ENCODE peak calls at places on chromosome 22, in four cellular contexts. Q is IMR-90, N is mesendoderm, K is H1. P is an unnamed sample.

GRCh38 chr22:24580276-24580675 is 12.6 kb downstream of the LRRC75B start:
- DNase-seq in Q (peak), N (no peak), K (no peak), P (no peak)

GRCh38 chr22:37018815-37019308 is 385 bp downstream of the TST start:
- DNase-seq in Q (peak), N (peak), K (peak), P (peak)

GRCh38 chr22:19295733-19296132 is 4.2 kb upstream of the CLTCL1 start:
- DNase-seq in Q (no peak), N (no peak), K (no peak), P (no peak)

GRCh38 chr22:43923191-43923590 is 414 bp upstream of the PNPLA3 start:
- DNase-seq in Q (no peak), N (no peak), K (peak), P (no peak)

GRCh38 chr22:43239102-43239875 is 52.4 kb upstream of the TTLL12 start:
- DNase-seq in Q (no peak), N (no peak), K (no peak), P (no peak)

GRCh38 chr22:44995282-44995597 is 14.6 kb downstream of the PHF21B start:
- DNase-seq in Q (no peak), N (peak), K (no peak), P (no peak)

GRCh38 chr22:42662114-42663021 is 13.2 kb upstream of the CYB5R3 start:
- DNase-seq in Q (peak), N (peak), K (peak), P (peak)

GRCh38 chr22:50303848-50304527 is 3.5 kb downstream of the PLXNB2 start:
- DNase-seq in Q (no peak), N (peak), K (peak), P (peak)

GRCh38 chr22:29715240-29715639 is 4.6 kb upstream of the CABP7 start:
- DNase-seq in Q (no peak), N (no peak), K (no peak), P (no peak)

GRCh38 chr22:20053407-20054033 is 26.5 kb upstream of the DGCR8 start:
- DNase-seq in Q (no peak), N (no peak), K (no peak), P (no peak)

GRCh38 chr22:41286639-41287091 is 678 bp upstream of the RANGAP1 start:
- DNase-seq in Q (peak), N (no peak), K (no peak), P (no peak)

GRCh38 chr22:39117585-39118191 is 20.6 kb downstream of the APOBEC3H start:
- DNase-seq in Q (peak), N (peak), K (no peak), P (peak)

GRCh38 chr22:41094036-41094435 is 1.6 kb downstream of the EP300 start:
- DNase-seq in Q (peak), N (peak), K (no peak), P (no peak)

GRCh38 chr22:45831394-45831793 is 145.6 kb downstream of the WNT7B start:
- DNase-seq in Q (peak), N (no peak), K (no peak), P (no peak)

GRCh38 chr22:27880778-27881394 is 38.2 kb downstream of the PITPNB start:
- DNase-seq in Q (peak), N (peak), K (no peak), P (no peak)

GRCh38 chr22:45775062-45775461 is 103.4 kb downstream of the ATXN10 start:
- DNase-seq in Q (no peak), N (no peak), K (no peak), P (no peak)

GRCh38 chr22:28711820-28712777 is 29.5 kb downstream of the CHEK2 start:
- DNase-seq in Q (peak), N (peak), K (no peak), P (no peak)

GRCh38 chr22:38715852-38716251 is 10.1 kb downstream of the GTPBP1 start:
- DNase-seq in Q (no peak), N (no peak), K (no peak), P (no peak)

GRCh38 chr22:20010307-20011122 is 6.1 kb downstream of the ARVCF start:
- DNase-seq in Q (no peak), N (no peak), K (no peak), P (no peak)

GRCh38 chr22:27420186-27420816 is 381.3 kb downstream of the MN1 start:
- DNase-seq in Q (peak), N (no peak), K (no peak), P (no peak)

GRCh38 chr22:28048529-28048928 is 129.5 kb upstream of the PITPNB start:
- DNase-seq in Q (no peak), N (no peak), K (no peak), P (no peak)

GRCh38 chr22:45626198-45626651 is 45.4 kb upstream of the ATXN10 start:
- DNase-seq in Q (no peak), N (no peak), K (no peak), P (no peak)

GRCh38 chr22:23386245-23386631 is 193.9 kb downstream of the IGLL1 start:
- DNase-seq in Q (no peak), N (no peak), K (no peak), P (no peak)

GRCh38 chr22:36369004-36369921 is 18.5 kb downstream of the MYH9 start:
- DNase-seq in Q (peak), N (peak), K (no peak), P (no peak)

GRCh38 chr22:17921871-17922821 is 102.2 kb downstream of the MICAL3 start:
- DNase-seq in Q (no peak), N (peak), K (peak), P (peak)

GRCh38 chr22:38762607-38763006 is 6.8 kb upstream of the SUN2 start:
- DNase-seq in Q (no peak), N (no peak), K (no peak), P (no peak)

GRCh38 chr22:29816980-29817379 is 21.1 kb downstream of the ASCC2 start:
- DNase-seq in Q (no peak), N (no peak), K (no peak), P (no peak)

GRCh38 chr22:44394246-44395115 is 81.7 kb upstream of the SHISAL1 start:
- DNase-seq in Q (no peak), N (no peak), K (peak), P (peak)

GRCh38 chr22:45397806-45398205 is 15.6 kb downstream of the SMC1B start:
- DNase-seq in Q (no peak), N (peak), K (no peak), P (peak)

DNA sequence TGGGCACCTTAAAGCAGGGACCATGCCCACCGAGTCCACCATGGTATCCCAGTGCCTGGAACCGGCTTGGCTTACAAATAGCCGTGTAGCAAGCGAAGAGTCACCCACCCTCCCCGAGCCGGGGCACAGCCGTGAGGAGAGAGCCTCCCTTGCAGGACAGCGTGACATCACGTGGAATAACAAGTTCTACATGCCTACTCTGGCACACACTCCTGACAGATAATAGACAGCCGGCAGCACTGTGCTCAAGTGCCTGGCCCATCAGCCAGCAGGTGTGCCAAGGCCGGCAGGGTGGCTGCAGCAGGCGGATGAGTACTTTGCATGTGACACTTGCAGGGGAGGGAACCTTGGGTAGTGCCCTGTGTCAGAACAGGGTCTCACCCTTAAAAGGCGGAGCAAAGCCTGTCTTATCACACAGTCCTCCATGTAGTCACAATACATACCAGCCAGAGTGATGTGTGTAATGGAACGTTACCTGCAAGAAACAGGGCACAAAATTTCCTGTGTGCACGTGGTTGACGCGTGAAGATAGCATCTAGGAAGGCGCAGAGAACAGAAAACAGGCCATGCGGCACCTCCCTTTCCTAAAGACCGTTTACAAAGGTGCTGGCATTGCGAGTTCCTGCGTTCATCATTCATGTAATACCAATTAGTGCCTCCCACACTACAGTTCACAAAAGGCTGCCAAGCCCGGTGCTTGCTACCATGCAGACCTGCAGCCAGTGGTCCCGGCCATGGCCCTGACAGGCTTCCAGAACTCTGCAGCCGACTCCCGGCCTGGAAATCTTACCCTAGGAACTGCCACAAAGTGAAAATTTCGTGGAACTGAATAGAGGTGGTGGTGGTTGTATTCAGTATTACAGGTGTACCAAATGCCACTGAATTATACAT is 16.4 kb downstream of the TOM1 start:
- DNase-seq in Q (no peak), N (no peak), K (no peak), P (no peak)
- H4K5ac ChIP-seq in Q (no peak), N (no peak), K (no peak), P (no peak)

GRCh38 chr22:48302657-48303359 is 1524.9 kb downstream of the BRD1 start:
- DNase-seq in Q (no peak), N (no peak), K (no peak), P (no peak)
- H4K5ac ChIP-seq in Q (no peak), N (no peak), K (no peak), P (no peak)

GRCh38 chr22:32643246-32643645 is 158.3 kb upstream of the TIMP3 start:
- DNase-seq in Q (no peak), N (peak), K (no peak), P (no peak)
- H4K5ac ChIP-seq in Q (no peak), N (no peak), K (no peak), P (no peak)

GRCh38 chr22:47443836-47444745 is 681.6 kb downstream of the TBC1D22A start:
- DNase-seq in Q (no peak), N (no peak), K (no peak), P (no peak)
- H4K5ac ChIP-seq in Q (no peak), N (no peak), K (no peak), P (no peak)

GRCh38 chr22:32183625-32184024 is 21.2 kb downstream of the RFPL2 start:
- DNase-seq in Q (no peak), N (no peak), K (no peak), P (no peak)
- H4K5ac ChIP-seq in Q (no peak), N (no peak), K (no peak), P (no peak)

GRCh38 chr22:21449531-21450319 is 17.5 kb upstream of the TMEM191C start:
- DNase-seq in Q (peak), N (no peak), K (peak), P (peak)
- H4K5ac ChIP-seq in Q (no peak), N (no peak), K (no peak), P (no peak)

GRCh38 chr22:30865656-30866055 is 102.9 kb downstream of the MORC2 start:
- DNase-seq in Q (no peak), N (no peak), K (peak), P (peak)
- H4K5ac ChIP-seq in Q (no peak), N (no peak), K (no peak), P (no peak)

P was measured in H9.